ENCODE peak calls at places on chromosomes 3 and 15, in eight cellular contexts. One of them, this sample, is unnamed.

GRCh38 chr15:71792521-71792920 is 17.8 kb upstream of the NR2E3 start:
- DNase-seq in activated naive CD4-positive, alpha-beta T cell: no peak
- DNase-seq in ELR: peak; percentile 89
- DNase-seq in A172: peak; percentile 80
- DNase-seq in myocyte: peak; percentile 63
- DNase-seq in GM23248: peak; percentile 90
- DNase-seq in DMS 273 treated with DMSO at 0.1 percent for 48 hours: no peak
- DNase-seq in NCI-H510A treated with DMSO at 0.1 percent for 48 hours: no peak
- DNase-seq in this sample: peak; percentile 82

GRCh38 chr3:149299938-149300791 is 33.3 kb downstream of the TM4SF18 start:
- DNase-seq in activated naive CD4-positive, alpha-beta T cell: no peak
- DNase-seq in ELR: peak; percentile 98
- DNase-seq in A172: peak; percentile 98
- DNase-seq in myocyte: peak; percentile 89
- DNase-seq in GM23248: peak; percentile 94
- DNase-seq in DMS 273 treated with DMSO at 0.1 percent for 48 hours: no peak
- DNase-seq in NCI-H510A treated with DMSO at 0.1 percent for 48 hours: peak; percentile 40
- DNase-seq in this sample: peak; percentile 99

GRCh38 chr3:123586131-123586530 is 1.3 kb upstream of the HACD2 start:
- DNase-seq in activated naive CD4-positive, alpha-beta T cell: no peak
- DNase-seq in ELR: peak; percentile 80
- DNase-seq in A172: peak; percentile 66
- DNase-seq in myocyte: peak; percentile 62
- DNase-seq in GM23248: peak; percentile 70
- DNase-seq in DMS 273 treated with DMSO at 0.1 percent for 48 hours: peak; percentile 80
- DNase-seq in NCI-H510A treated with DMSO at 0.1 percent for 48 hours: peak; percentile 61
- DNase-seq in this sample: peak; percentile 80

GRCh38 chr3:31701286-31701685 is 168.6 kb downstream of the STT3B start:
- DNase-seq in activated naive CD4-positive, alpha-beta T cell: no peak
- DNase-seq in ELR: no peak
- DNase-seq in A172: no peak
- DNase-seq in myocyte: no peak
- DNase-seq in GM23248: no peak
- DNase-seq in DMS 273 treated with DMSO at 0.1 percent for 48 hours: no peak
- DNase-seq in NCI-H510A treated with DMSO at 0.1 percent for 48 hours: no peak
- DNase-seq in this sample: no peak

GRCh38 chr3:181470349-181470748 is 241.4 kb upstream of the SOX2 start:
- DNase-seq in activated naive CD4-positive, alpha-beta T cell: no peak
- DNase-seq in ELR: no peak
- DNase-seq in A172: no peak
- DNase-seq in myocyte: no peak
- DNase-seq in GM23248: no peak
- DNase-seq in DMS 273 treated with DMSO at 0.1 percent for 48 hours: no peak
- DNase-seq in NCI-H510A treated with DMSO at 0.1 percent for 48 hours: no peak
- DNase-seq in this sample: no peak

GRCh38 chr3:119679874-119680273 is 2.7 kb upstream of the COX17 start:
- DNase-seq in activated naive CD4-positive, alpha-beta T cell: no peak
- DNase-seq in ELR: no peak
- DNase-seq in A172: no peak
- DNase-seq in myocyte: no peak
- DNase-seq in GM23248: no peak
- DNase-seq in DMS 273 treated with DMSO at 0.1 percent for 48 hours: no peak
- DNase-seq in NCI-H510A treated with DMSO at 0.1 percent for 48 hours: no peak
- DNase-seq in this sample: no peak

GRCh38 chr15:25777047-25777446 is 86.1 kb downstream of the ATP10A start:
- DNase-seq in activated naive CD4-positive, alpha-beta T cell: no peak
- DNase-seq in ELR: no peak
- DNase-seq in A172: no peak
- DNase-seq in myocyte: no peak
- DNase-seq in GM23248: no peak
- DNase-seq in DMS 273 treated with DMSO at 0.1 percent for 48 hours: no peak
- DNase-seq in NCI-H510A treated with DMSO at 0.1 percent for 48 hours: no peak
- DNase-seq in this sample: no peak

GRCh38 chr3:71542548-71543370 is 40.8 kb downstream of the FOXP1 start:
- DNase-seq in activated naive CD4-positive, alpha-beta T cell: no peak
- DNase-seq in ELR: peak; percentile 82
- DNase-seq in A172: peak; percentile 84
- DNase-seq in myocyte: peak; percentile 82
- DNase-seq in GM23248: peak; percentile 98
- DNase-seq in DMS 273 treated with DMSO at 0.1 percent for 48 hours: peak; percentile 62
- DNase-seq in NCI-H510A treated with DMSO at 0.1 percent for 48 hours: peak; percentile 24
- DNase-seq in this sample: peak; percentile 39

GRCh38 chr15:58159827-58160386 is 21.7 kb downstream of the AQP9 start:
- DNase-seq in activated naive CD4-positive, alpha-beta T cell: no peak
- DNase-seq in ELR: no peak
- DNase-seq in A172: no peak
- DNase-seq in myocyte: no peak
- DNase-seq in GM23248: no peak
- DNase-seq in DMS 273 treated with DMSO at 0.1 percent for 48 hours: no peak
- DNase-seq in NCI-H510A treated with DMSO at 0.1 percent for 48 hours: peak; percentile 9
- DNase-seq in this sample: no peak

GRCh38 chr15:59170295-59170881 is 36.3 kb upstream of the LDHAL6B start:
- DNase-seq in activated naive CD4-positive, alpha-beta T cell: no peak
- DNase-seq in ELR: peak; percentile 71
- DNase-seq in A172: peak; percentile 70
- DNase-seq in myocyte: peak; percentile 74
- DNase-seq in GM23248: peak; percentile 93
- DNase-seq in DMS 273 treated with DMSO at 0.1 percent for 48 hours: no peak
- DNase-seq in NCI-H510A treated with DMSO at 0.1 percent for 48 hours: peak; percentile 46
- DNase-seq in this sample: peak; percentile 91

GRCh38 chr3:73213906-73214305 is 152.4 kb downstream of the EBLN2 start:
- DNase-seq in activated naive CD4-positive, alpha-beta T cell: no peak
- DNase-seq in ELR: no peak
- DNase-seq in A172: no peak
- DNase-seq in myocyte: peak; percentile 13
- DNase-seq in GM23248: peak; percentile 88
- DNase-seq in DMS 273 treated with DMSO at 0.1 percent for 48 hours: no peak
- DNase-seq in NCI-H510A treated with DMSO at 0.1 percent for 48 hours: no peak
- DNase-seq in this sample: no peak

GRCh38 chr15:65952425-65953053 is 83.2 kb downstream of the RAB11A start:
- DNase-seq in activated naive CD4-positive, alpha-beta T cell: no peak
- DNase-seq in ELR: peak; percentile 56
- DNase-seq in A172: peak; percentile 51
- DNase-seq in myocyte: peak; percentile 69
- DNase-seq in GM23248: peak; percentile 65
- DNase-seq in DMS 273 treated with DMSO at 0.1 percent for 48 hours: no peak
- DNase-seq in NCI-H510A treated with DMSO at 0.1 percent for 48 hours: no peak
- DNase-seq in this sample: peak; percentile 41

GRCh38 chr3:185079620-185080019 is 73.2 kb downstream of the C3orf70 start:
- DNase-seq in activated naive CD4-positive, alpha-beta T cell: no peak
- DNase-seq in ELR: no peak
- DNase-seq in A172: no peak
- DNase-seq in myocyte: peak; percentile 5
- DNase-seq in GM23248: no peak
- DNase-seq in DMS 273 treated with DMSO at 0.1 percent for 48 hours: no peak
- DNase-seq in NCI-H510A treated with DMSO at 0.1 percent for 48 hours: no peak
- DNase-seq in this sample: no peak

GRCh38 chr3:168047190-168047795 is 48.4 kb downstream of the GOLIM4 start:
- DNase-seq in activated naive CD4-positive, alpha-beta T cell: no peak
- DNase-seq in ELR: peak; percentile 90
- DNase-seq in A172: peak; percentile 88
- DNase-seq in myocyte: peak; percentile 83
- DNase-seq in GM23248: peak; percentile 90
- DNase-seq in DMS 273 treated with DMSO at 0.1 percent for 48 hours: peak; percentile 91
- DNase-seq in NCI-H510A treated with DMSO at 0.1 percent for 48 hours: peak; percentile 88
- DNase-seq in this sample: peak; percentile 87

GRCh38 chr3:88038561-88038960 is 20.2 kb downstream of the CGGBP1 start:
- DNase-seq in activated naive CD4-positive, alpha-beta T cell: no peak
- DNase-seq in ELR: peak; percentile 87
- DNase-seq in A172: no peak
- DNase-seq in myocyte: no peak
- DNase-seq in GM23248: peak; percentile 94
- DNase-seq in DMS 273 treated with DMSO at 0.1 percent for 48 hours: no peak
- DNase-seq in NCI-H510A treated with DMSO at 0.1 percent for 48 hours: no peak
- DNase-seq in this sample: peak; percentile 87

GRCh38 chr15:88465633-88466219 is 1.5 kb downstream of the MRPL46 start:
- DNase-seq in activated naive CD4-positive, alpha-beta T cell: no peak
- DNase-seq in ELR: peak; percentile 77
- DNase-seq in A172: peak; percentile 47
- DNase-seq in myocyte: no peak
- DNase-seq in GM23248: peak; percentile 64
- DNase-seq in DMS 273 treated with DMSO at 0.1 percent for 48 hours: no peak
- DNase-seq in NCI-H510A treated with DMSO at 0.1 percent for 48 hours: no peak
- DNase-seq in this sample: peak; percentile 72

GRCh38 chr3:119643528-119643927 is 16.9 kb downstream of the POPDC2 start:
- DNase-seq in activated naive CD4-positive, alpha-beta T cell: no peak
- DNase-seq in ELR: peak; percentile 94
- DNase-seq in A172: peak; percentile 77
- DNase-seq in myocyte: peak; percentile 65
- DNase-seq in GM23248: peak; percentile 90
- DNase-seq in DMS 273 treated with DMSO at 0.1 percent for 48 hours: no peak
- DNase-seq in NCI-H510A treated with DMSO at 0.1 percent for 48 hours: no peak
- DNase-seq in this sample: peak; percentile 92

GRCh38 chr3:175346573-175347356 is 487.6 kb downstream of the NAALADL2 start:
- DNase-seq in activated naive CD4-positive, alpha-beta T cell: no peak
- DNase-seq in ELR: peak; percentile 83
- DNase-seq in A172: peak; percentile 92
- DNase-seq in myocyte: peak; percentile 73
- DNase-seq in GM23248: peak; percentile 95
- DNase-seq in DMS 273 treated with DMSO at 0.1 percent for 48 hours: peak; percentile 38
- DNase-seq in NCI-H510A treated with DMSO at 0.1 percent for 48 hours: peak; percentile 3
- DNase-seq in this sample: peak; percentile 85

GRCh38 chr3:124780767-124781485 is 50.7 kb downstream of the UMPS start:
- DNase-seq in activated naive CD4-positive, alpha-beta T cell: no peak
- DNase-seq in ELR: peak; percentile 63
- DNase-seq in A172: peak; percentile 49
- DNase-seq in myocyte: peak; percentile 98
- DNase-seq in GM23248: peak; percentile 82
- DNase-seq in DMS 273 treated with DMSO at 0.1 percent for 48 hours: no peak
- DNase-seq in NCI-H510A treated with DMSO at 0.1 percent for 48 hours: peak; percentile 17
- DNase-seq in this sample: no peak

GRCh38 chr3:79490165-79491028 is 277.4 kb downstream of the ROBO1 start:
- DNase-seq in activated naive CD4-positive, alpha-beta T cell: no peak
- DNase-seq in ELR: peak; percentile 7
- DNase-seq in A172: peak; percentile 29
- DNase-seq in myocyte: peak; percentile 28
- DNase-seq in GM23248: peak; percentile 76
- DNase-seq in DMS 273 treated with DMSO at 0.1 percent for 48 hours: no peak
- DNase-seq in NCI-H510A treated with DMSO at 0.1 percent for 48 hours: no peak
- DNase-seq in this sample: no peak

GRCh38 chr15:53401503-53401902 is 358.0 kb downstream of the WDR72 start:
- DNase-seq in activated naive CD4-positive, alpha-beta T cell: no peak
- DNase-seq in ELR: no peak
- DNase-seq in A172: no peak
- DNase-seq in myocyte: no peak
- DNase-seq in GM23248: no peak
- DNase-seq in DMS 273 treated with DMSO at 0.1 percent for 48 hours: no peak
- DNase-seq in NCI-H510A treated with DMSO at 0.1 percent for 48 hours: no peak
- DNase-seq in this sample: no peak

GRCh38 chr3:148759425-148759824 is 61.7 kb downstream of the AGTR1 start:
- DNase-seq in activated naive CD4-positive, alpha-beta T cell: no peak
- DNase-seq in ELR: no peak
- DNase-seq in A172: no peak
- DNase-seq in myocyte: peak; percentile 48
- DNase-seq in GM23248: no peak
- DNase-seq in DMS 273 treated with DMSO at 0.1 percent for 48 hours: no peak
- DNase-seq in NCI-H510A treated with DMSO at 0.1 percent for 48 hours: no peak
- DNase-seq in this sample: no peak

GRCh38 chr15:50854594-50855490 is 53.6 kb upstream of the AP4E1 start:
- DNase-seq in activated naive CD4-positive, alpha-beta T cell: no peak
- DNase-seq in ELR: peak; percentile 19
- DNase-seq in A172: no peak
- DNase-seq in myocyte: no peak
- DNase-seq in GM23248: peak; percentile 40
- DNase-seq in DMS 273 treated with DMSO at 0.1 percent for 48 hours: no peak
- DNase-seq in NCI-H510A treated with DMSO at 0.1 percent for 48 hours: no peak
- DNase-seq in this sample: no peak

GRCh38 chr15:38069506-38069905 is 135.1 kb downstream of the TMCO5A start:
- DNase-seq in activated naive CD4-positive, alpha-beta T cell: no peak
- DNase-seq in ELR: peak; percentile 88
- DNase-seq in A172: peak; percentile 51
- DNase-seq in myocyte: peak; percentile 50
- DNase-seq in GM23248: peak; percentile 97
- DNase-seq in DMS 273 treated with DMSO at 0.1 percent for 48 hours: no peak
- DNase-seq in NCI-H510A treated with DMSO at 0.1 percent for 48 hours: no peak
- DNase-seq in this sample: peak; percentile 83

GRCh38 chr15:33045066-33045810 is 149.3 kb downstream of the FMN1 start:
- DNase-seq in activated naive CD4-positive, alpha-beta T cell: no peak
- DNase-seq in ELR: no peak
- DNase-seq in A172: no peak
- DNase-seq in myocyte: peak; percentile 77
- DNase-seq in GM23248: no peak
- DNase-seq in DMS 273 treated with DMSO at 0.1 percent for 48 hours: no peak
- DNase-seq in NCI-H510A treated with DMSO at 0.1 percent for 48 hours: no peak
- DNase-seq in this sample: no peak

GRCh38 chr3:51304230-51304629 is 80.9 kb upstream of the MANF start:
- DNase-seq in activated naive CD4-positive, alpha-beta T cell: no peak
- DNase-seq in ELR: no peak
- DNase-seq in A172: no peak
- DNase-seq in myocyte: no peak
- DNase-seq in GM23248: no peak
- DNase-seq in DMS 273 treated with DMSO at 0.1 percent for 48 hours: no peak
- DNase-seq in NCI-H510A treated with DMSO at 0.1 percent for 48 hours: no peak
- DNase-seq in this sample: no peak

GRCh38 chr3:124995460-124995994 is 60.3 kb downstream of the HEG1 start:
- DNase-seq in activated naive CD4-positive, alpha-beta T cell: peak; percentile 1
- DNase-seq in ELR: peak; percentile 67
- DNase-seq in A172: peak; percentile 78
- DNase-seq in myocyte: peak; percentile 61
- DNase-seq in GM23248: peak; percentile 49
- DNase-seq in DMS 273 treated with DMSO at 0.1 percent for 48 hours: no peak
- DNase-seq in NCI-H510A treated with DMSO at 0.1 percent for 48 hours: no peak
- DNase-seq in this sample: peak; percentile 67

GRCh38 chr15:76904461-76905012 is 603 bp downstream of the SCAPER start:
- DNase-seq in activated naive CD4-positive, alpha-beta T cell: no peak
- DNase-seq in ELR: peak; percentile 42
- DNase-seq in A172: peak; percentile 21
- DNase-seq in myocyte: peak; percentile 65
- DNase-seq in GM23248: peak; percentile 49
- DNase-seq in DMS 273 treated with DMSO at 0.1 percent for 48 hours: no peak
- DNase-seq in NCI-H510A treated with DMSO at 0.1 percent for 48 hours: peak; percentile 54
- DNase-seq in this sample: peak; percentile 38

GRCh38 chr3:10743366-10744097 is 72.5 kb upstream of the SLC6A11 start:
- DNase-seq in activated naive CD4-positive, alpha-beta T cell: no peak
- DNase-seq in ELR: no peak
- DNase-seq in A172: no peak
- DNase-seq in myocyte: no peak
- DNase-seq in GM23248: no peak
- DNase-seq in DMS 273 treated with DMSO at 0.1 percent for 48 hours: no peak
- DNase-seq in NCI-H510A treated with DMSO at 0.1 percent for 48 hours: no peak
- DNase-seq in this sample: no peak

GRCh38 chr3:195209836-195210551 is 61.0 kb downstream of the XXYLT1 start:
- DNase-seq in activated naive CD4-positive, alpha-beta T cell: no peak
- DNase-seq in ELR: no peak
- DNase-seq in A172: no peak
- DNase-seq in myocyte: peak; percentile 97
- DNase-seq in GM23248: peak; percentile 85
- DNase-seq in DMS 273 treated with DMSO at 0.1 percent for 48 hours: peak; percentile 59
- DNase-seq in NCI-H510A treated with DMSO at 0.1 percent for 48 hours: no peak
- DNase-seq in this sample: no peak

This sample was measured in HT1080.